ENCODE peak calls at places on chromosomes 6 and 20, in ten cellular contexts. One of them, this sample, is unnamed.

GRCh38 chr6:56335733-56336132 is 88.4 kb upstream of the COL21A1 start:
- DNase-seq in BE2C: no peak
- DNase-seq in HAP-1: no peak
- DNase-seq in pancreas: no peak
- DNase-seq in brain microvascular endothelial cell: peak; percentile 62
- DNase-seq in transverse colon: no peak
- DNase-seq in right cardiac atrium: no peak
- DNase-seq in neural progenitor cell: no peak
- DNase-seq in CD4-positive, alpha-beta T cell: no peak
- DNase-seq in H7: no peak
- DNase-seq in this sample: no peak

GRCh38 chr20:11195899-11196558 is 522.2 kb upstream of the JAG1 start:
- DNase-seq in BE2C: no peak
- DNase-seq in HAP-1: no peak
- DNase-seq in pancreas: no peak
- DNase-seq in brain microvascular endothelial cell: peak; percentile 68
- DNase-seq in transverse colon: no peak
- DNase-seq in right cardiac atrium: no peak
- DNase-seq in neural progenitor cell: no peak
- DNase-seq in CD4-positive, alpha-beta T cell: no peak
- DNase-seq in H7: no peak
- DNase-seq in this sample: no peak

GRCh38 chr6:111591370-111591900 is 14.2 kb downstream of the TRAF3IP2 start:
- DNase-seq in BE2C: peak; percentile 94
- DNase-seq in HAP-1: no peak
- DNase-seq in pancreas: peak; percentile 73
- DNase-seq in brain microvascular endothelial cell: peak; percentile 98
- DNase-seq in transverse colon: peak; percentile 85
- DNase-seq in right cardiac atrium: peak; percentile 89
- DNase-seq in neural progenitor cell: no peak
- DNase-seq in CD4-positive, alpha-beta T cell: no peak
- DNase-seq in H7: no peak
- DNase-seq in this sample: no peak

GRCh38 chr6:79570802-79571367 is 33.7 kb upstream of the LCA5 start:
- DNase-seq in BE2C: no peak
- DNase-seq in HAP-1: peak; percentile 34
- DNase-seq in pancreas: no peak
- DNase-seq in brain microvascular endothelial cell: no peak
- DNase-seq in transverse colon: no peak
- DNase-seq in right cardiac atrium: no peak
- DNase-seq in neural progenitor cell: no peak
- DNase-seq in CD4-positive, alpha-beta T cell: no peak
- DNase-seq in H7: no peak
- DNase-seq in this sample: no peak

GRCh38 chr6:87698618-87699017 is 3.4 kb downstream of the AKIRIN2 start:
- DNase-seq in BE2C: no peak
- DNase-seq in HAP-1: peak; percentile 97
- DNase-seq in pancreas: no peak
- DNase-seq in brain microvascular endothelial cell: no peak
- DNase-seq in transverse colon: no peak
- DNase-seq in right cardiac atrium: no peak
- DNase-seq in neural progenitor cell: peak; percentile 42
- DNase-seq in CD4-positive, alpha-beta T cell: no peak
- DNase-seq in H7: no peak
- DNase-seq in this sample: no peak

GRCh38 chr6:37323568-37323967 is 30.2 kb upstream of the RNF8 start:
- DNase-seq in BE2C: peak; percentile 67
- DNase-seq in HAP-1: no peak
- DNase-seq in pancreas: no peak
- DNase-seq in brain microvascular endothelial cell: no peak
- DNase-seq in transverse colon: no peak
- DNase-seq in right cardiac atrium: no peak
- DNase-seq in neural progenitor cell: no peak
- DNase-seq in CD4-positive, alpha-beta T cell: no peak
- DNase-seq in H7: no peak
- DNase-seq in this sample: no peak

GRCh38 chr6:33590531-33591198 is 10.6 kb upstream of the BAK1 start:
- DNase-seq in BE2C: no peak
- DNase-seq in HAP-1: no peak
- DNase-seq in pancreas: no peak
- DNase-seq in brain microvascular endothelial cell: no peak
- DNase-seq in transverse colon: peak; percentile 69
- DNase-seq in right cardiac atrium: no peak
- DNase-seq in neural progenitor cell: no peak
- DNase-seq in CD4-positive, alpha-beta T cell: no peak
- DNase-seq in H7: peak; percentile 82
- DNase-seq in this sample: no peak

GRCh38 chr6:10014561-10014960 is 400.3 kb downstream of the TFAP2A start:
- DNase-seq in BE2C: no peak
- DNase-seq in HAP-1: no peak
- DNase-seq in pancreas: no peak
- DNase-seq in brain microvascular endothelial cell: no peak
- DNase-seq in transverse colon: no peak
- DNase-seq in right cardiac atrium: no peak
- DNase-seq in neural progenitor cell: peak; percentile 15
- DNase-seq in CD4-positive, alpha-beta T cell: no peak
- DNase-seq in H7: no peak
- DNase-seq in this sample: no peak

GRCh38 chr6:48912503-48912902 is 550.5 kb downstream of the MMUT start:
- DNase-seq in BE2C: no peak
- DNase-seq in HAP-1: no peak
- DNase-seq in pancreas: no peak
- DNase-seq in brain microvascular endothelial cell: no peak
- DNase-seq in transverse colon: no peak
- DNase-seq in right cardiac atrium: no peak
- DNase-seq in neural progenitor cell: no peak
- DNase-seq in CD4-positive, alpha-beta T cell: no peak
- DNase-seq in H7: no peak
- DNase-seq in this sample: no peak

GRCh38 chr20:24275946-24276705 is 193.3 kb upstream of the SYNDIG1 start:
- DNase-seq in BE2C: no peak
- DNase-seq in HAP-1: no peak
- DNase-seq in pancreas: no peak
- DNase-seq in brain microvascular endothelial cell: no peak
- DNase-seq in transverse colon: no peak
- DNase-seq in right cardiac atrium: no peak
- DNase-seq in neural progenitor cell: no peak
- DNase-seq in CD4-positive, alpha-beta T cell: no peak
- DNase-seq in H7: no peak
- DNase-seq in this sample: no peak

GRCh38 chr20:219290-220115 is 7.6 kb upstream of the DEFB129 start:
- DNase-seq in BE2C: no peak
- DNase-seq in HAP-1: peak; percentile 5
- DNase-seq in pancreas: no peak
- DNase-seq in brain microvascular endothelial cell: peak; percentile 12
- DNase-seq in transverse colon: no peak
- DNase-seq in right cardiac atrium: no peak
- DNase-seq in neural progenitor cell: peak; percentile 74
- DNase-seq in CD4-positive, alpha-beta T cell: no peak
- DNase-seq in H7: peak; percentile 53
- DNase-seq in this sample: peak; percentile 35

GRCh38 chr6:111551521-111552231 is 54.0 kb downstream of the TRAF3IP2 start:
- DNase-seq in BE2C: peak; percentile 24
- DNase-seq in HAP-1: peak; percentile 74
- DNase-seq in pancreas: peak; percentile 91
- DNase-seq in brain microvascular endothelial cell: no peak
- DNase-seq in transverse colon: peak; percentile 59
- DNase-seq in right cardiac atrium: no peak
- DNase-seq in neural progenitor cell: no peak
- DNase-seq in CD4-positive, alpha-beta T cell: no peak
- DNase-seq in H7: peak; percentile 33
- DNase-seq in this sample: no peak

GRCh38 chr6:142152731-142153130 is 5.7 kb downstream of the VTA1 start:
- DNase-seq in BE2C: no peak
- DNase-seq in HAP-1: no peak
- DNase-seq in pancreas: no peak
- DNase-seq in brain microvascular endothelial cell: peak; percentile 32
- DNase-seq in transverse colon: no peak
- DNase-seq in right cardiac atrium: no peak
- DNase-seq in neural progenitor cell: no peak
- DNase-seq in CD4-positive, alpha-beta T cell: no peak
- DNase-seq in H7: no peak
- DNase-seq in this sample: no peak

GRCh38 chr6:44247338-44248302 is 719 bp downstream of the HSP90AB1 start:
- DNase-seq in BE2C: peak; percentile 56
- DNase-seq in HAP-1: no peak
- DNase-seq in pancreas: peak; percentile 92
- DNase-seq in brain microvascular endothelial cell: no peak
- DNase-seq in transverse colon: peak; percentile 78
- DNase-seq in right cardiac atrium: peak; percentile 89
- DNase-seq in neural progenitor cell: peak; percentile 63
- DNase-seq in CD4-positive, alpha-beta T cell: peak; percentile 86
- DNase-seq in H7: peak; percentile 74
- DNase-seq in this sample: no peak

GRCh38 chr6:53618219-53618618 is 47.3 kb downstream of the KLHL31 start:
- DNase-seq in BE2C: no peak
- DNase-seq in HAP-1: no peak
- DNase-seq in pancreas: no peak
- DNase-seq in brain microvascular endothelial cell: no peak
- DNase-seq in transverse colon: no peak
- DNase-seq in right cardiac atrium: no peak
- DNase-seq in neural progenitor cell: no peak
- DNase-seq in CD4-positive, alpha-beta T cell: no peak
- DNase-seq in H7: no peak
- DNase-seq in this sample: no peak

GRCh38 chr20:48106428-48106827 is 321.1 kb upstream of the SULF2 start:
- DNase-seq in BE2C: no peak
- DNase-seq in HAP-1: no peak
- DNase-seq in pancreas: no peak
- DNase-seq in brain microvascular endothelial cell: no peak
- DNase-seq in transverse colon: no peak
- DNase-seq in right cardiac atrium: no peak
- DNase-seq in neural progenitor cell: no peak
- DNase-seq in CD4-positive, alpha-beta T cell: no peak
- DNase-seq in H7: no peak
- DNase-seq in this sample: no peak

GRCh38 chr20:46304852-46305251 is 3.4 kb downstream of the CDH22 start:
- DNase-seq in BE2C: no peak
- DNase-seq in HAP-1: no peak
- DNase-seq in pancreas: no peak
- DNase-seq in brain microvascular endothelial cell: no peak
- DNase-seq in transverse colon: no peak
- DNase-seq in right cardiac atrium: peak; percentile 12
- DNase-seq in neural progenitor cell: no peak
- DNase-seq in CD4-positive, alpha-beta T cell: no peak
- DNase-seq in H7: no peak
- DNase-seq in this sample: no peak
- H3K27me3 ChIP-seq in BE2C: peaks cover 26% of the 10 kb centered on the region
- H3K27me3 ChIP-seq in HAP-1: peaks cover 64% of the 10 kb centered on the region
- H3K27me3 ChIP-seq in pancreas: no peaks in the 10 kb centered on the region
- H3K27me3 ChIP-seq in brain microvascular endothelial cell: peaks cover 62% of the 10 kb centered on the region
- H3K27me3 ChIP-seq in transverse colon: peaks cover 86% of the 10 kb centered on the region
- H3K27me3 ChIP-seq in right cardiac atrium: no peaks in the 10 kb centered on the region
- H3K27me3 ChIP-seq in neural progenitor cell: peaks cover 70% of the 10 kb centered on the region
- H3K27me3 ChIP-seq in CD4-positive, alpha-beta T cell: peaks cover 42% of the 10 kb centered on the region
- H3K27me3 ChIP-seq in H7: peaks cover 45% of the 10 kb centered on the region
- H3K27me3 ChIP-seq in this sample: peaks cover 48% of the 10 kb centered on the region

GRCh38 chr20:46040902-46041535 is 12.0 kb downstream of the SLC12A5 start:
- DNase-seq in BE2C: no peak
- DNase-seq in HAP-1: peak; percentile 32
- DNase-seq in pancreas: no peak
- DNase-seq in brain microvascular endothelial cell: no peak
- DNase-seq in transverse colon: no peak
- DNase-seq in right cardiac atrium: no peak
- DNase-seq in neural progenitor cell: peak; percentile 92
- DNase-seq in CD4-positive, alpha-beta T cell: no peak
- DNase-seq in H7: peak; percentile 88
- DNase-seq in this sample: peak; percentile 52
- H3K27me3 ChIP-seq in BE2C: no peaks in the 10 kb centered on the region
- H3K27me3 ChIP-seq in HAP-1: peaks cover 3% of the 10 kb centered on the region
- H3K27me3 ChIP-seq in pancreas: no peaks in the 10 kb centered on the region
- H3K27me3 ChIP-seq in brain microvascular endothelial cell: peaks cover 2% of the 10 kb centered on the region
- H3K27me3 ChIP-seq in transverse colon: peaks cover 15% of the 10 kb centered on the region
- H3K27me3 ChIP-seq in right cardiac atrium: no peaks in the 10 kb centered on the region
- H3K27me3 ChIP-seq in neural progenitor cell: peaks cover 90% of the 10 kb centered on the region
- H3K27me3 ChIP-seq in CD4-positive, alpha-beta T cell: peaks cover 11% of the 10 kb centered on the region
- H3K27me3 ChIP-seq in H7: peaks cover 17% of the 10 kb centered on the region
- H3K27me3 ChIP-seq in this sample: peaks cover 65% of the 10 kb centered on the region

DNA sequence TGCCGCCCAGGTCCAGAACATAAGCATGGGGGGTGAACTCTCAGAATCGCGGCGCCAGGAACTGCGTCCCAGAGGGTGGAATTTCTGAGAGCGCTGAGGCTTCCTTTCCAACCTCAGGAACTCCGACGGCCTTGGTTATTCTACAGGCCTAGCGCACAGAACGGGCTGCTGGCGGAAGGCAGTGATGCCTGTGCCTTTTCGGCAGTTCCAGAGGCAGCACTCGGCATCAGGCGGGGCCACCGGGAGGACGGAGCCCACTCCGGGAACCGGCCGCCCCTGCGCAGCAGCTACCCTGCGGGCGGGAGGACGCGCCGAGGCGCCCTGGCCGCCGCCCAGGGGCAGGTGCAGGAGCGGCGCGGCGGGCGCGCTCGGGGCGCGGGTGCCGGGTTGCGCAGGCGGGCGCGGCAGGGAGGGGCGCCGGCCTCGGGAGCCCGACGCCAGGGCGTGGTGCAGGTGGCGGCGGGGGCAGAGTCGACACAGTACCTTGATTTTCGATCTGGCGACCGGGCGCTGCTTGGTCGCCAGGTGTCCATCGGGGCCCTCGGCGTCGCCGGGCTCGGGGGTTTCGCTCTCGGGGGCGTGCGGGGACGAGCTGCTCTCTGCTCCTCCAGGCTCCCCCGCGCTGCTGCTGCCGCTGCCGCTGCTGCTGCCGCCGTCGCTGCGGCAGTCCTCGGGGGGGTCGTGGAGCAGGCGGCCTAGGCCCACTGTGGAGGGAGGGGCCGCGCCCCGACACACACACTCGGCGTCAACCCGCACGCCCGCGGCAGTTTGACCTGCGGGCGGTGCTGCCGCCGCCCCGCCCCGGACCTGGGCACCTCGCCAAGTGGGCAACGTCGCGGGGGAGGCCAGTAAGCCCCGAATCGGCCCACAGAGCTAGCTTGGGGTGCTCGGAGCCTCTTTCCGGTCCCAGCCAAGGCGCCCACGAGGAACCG is 1.3 kb downstream of the OVOL2 start:
- DNase-seq in BE2C: no peak
- DNase-seq in HAP-1: no peak
- DNase-seq in pancreas: peak; percentile 83
- DNase-seq in brain microvascular endothelial cell: no peak
- DNase-seq in transverse colon: peak; percentile 81
- DNase-seq in right cardiac atrium: no peak
- DNase-seq in neural progenitor cell: peak; percentile 70
- DNase-seq in CD4-positive, alpha-beta T cell: no peak
- DNase-seq in H7: peak; percentile 86
- DNase-seq in this sample: no peak
- H3K27me3 ChIP-seq in BE2C: peaks cover 95% of the 10 kb centered on the region
- H3K27me3 ChIP-seq in HAP-1: peaks cover 76% of the 10 kb centered on the region
- H3K27me3 ChIP-seq in pancreas: no peaks in the 10 kb centered on the region
- H3K27me3 ChIP-seq in brain microvascular endothelial cell: peaks cover 61% of the 10 kb centered on the region
- H3K27me3 ChIP-seq in transverse colon: peaks cover 71% of the 10 kb centered on the region
- H3K27me3 ChIP-seq in right cardiac atrium: no peaks in the 10 kb centered on the region
- H3K27me3 ChIP-seq in neural progenitor cell: peaks cover 85% of the 10 kb centered on the region
- H3K27me3 ChIP-seq in CD4-positive, alpha-beta T cell: peaks cover 71% of the 10 kb centered on the region
- H3K27me3 ChIP-seq in H7: peaks cover 52% of the 10 kb centered on the region
- H3K27me3 ChIP-seq in this sample: peaks cover 75% of the 10 kb centered on the region

GRCh38 chr20:40686893-40687292 is 2.1 kb downstream of the MAFB start:
- DNase-seq in BE2C: no peak
- DNase-seq in HAP-1: no peak
- DNase-seq in pancreas: no peak
- DNase-seq in brain microvascular endothelial cell: no peak
- DNase-seq in transverse colon: no peak
- DNase-seq in right cardiac atrium: no peak
- DNase-seq in neural progenitor cell: peak; percentile 43
- DNase-seq in CD4-positive, alpha-beta T cell: no peak
- DNase-seq in H7: peak; percentile 52
- DNase-seq in this sample: no peak
- H3K27me3 ChIP-seq in BE2C: peaks cover 64% of the 10 kb centered on the region
- H3K27me3 ChIP-seq in HAP-1: peaks cover 54% of the 10 kb centered on the region
- H3K27me3 ChIP-seq in pancreas: peaks cover 6% of the 10 kb centered on the region
- H3K27me3 ChIP-seq in brain microvascular endothelial cell: peaks cover 66% of the 10 kb centered on the region
- H3K27me3 ChIP-seq in transverse colon: peaks cover 88% of the 10 kb centered on the region
- H3K27me3 ChIP-seq in right cardiac atrium: no peaks in the 10 kb centered on the region
- H3K27me3 ChIP-seq in neural progenitor cell: peaks cover 100% of the 10 kb centered on the region
- H3K27me3 ChIP-seq in CD4-positive, alpha-beta T cell: peaks cover 89% of the 10 kb centered on the region
- H3K27me3 ChIP-seq in H7: peaks cover 97% of the 10 kb centered on the region
- H3K27me3 ChIP-seq in this sample: peaks cover 90% of the 10 kb centered on the region

This sample was measured in NT2/D1.